ENCODE peak calls at places on chromosomes 16 and 17, in ten cellular contexts. One of them, this sample, is unnamed.
A peak's percentile ranks its signal among the peaks of the same experiment; 100 is the strongest.

GRCh38 chr17:63029520-63029919 is 63.5 kb downstream of the TANC2 start:
- DNase-seq in CD8-positive, alpha-beta T cell: no peak
- DNase-seq in epithelial cell of proximal tubule: peak; percentile 31
- DNase-seq in kidney: no peak
- DNase-seq in stomach: no peak
- DNase-seq in fibroblast of mammary gland: peak; percentile 30
- DNase-seq in astrocyte of the cerebellum: no peak
- DNase-seq in tibial nerve: no peak
- DNase-seq in bronchial epithelial cell: peak; percentile 62
- DNase-seq in psoas muscle: no peak
- DNase-seq in this sample: no peak

GRCh38 chr17:30351730-30352129 is 17.9 kb upstream of the TMIGD1 start:
- DNase-seq in CD8-positive, alpha-beta T cell: no peak
- DNase-seq in epithelial cell of proximal tubule: no peak
- DNase-seq in kidney: no peak
- DNase-seq in stomach: no peak
- DNase-seq in fibroblast of mammary gland: no peak
- DNase-seq in astrocyte of the cerebellum: no peak
- DNase-seq in tibial nerve: no peak
- DNase-seq in bronchial epithelial cell: no peak
- DNase-seq in psoas muscle: no peak
- DNase-seq in this sample: no peak

GRCh38 chr17:76824103-76824502 is 44.1 kb upstream of the MGAT5B start:
- DNase-seq in CD8-positive, alpha-beta T cell: no peak
- DNase-seq in epithelial cell of proximal tubule: no peak
- DNase-seq in kidney: no peak
- DNase-seq in stomach: no peak
- DNase-seq in fibroblast of mammary gland: no peak
- DNase-seq in astrocyte of the cerebellum: no peak
- DNase-seq in tibial nerve: no peak
- DNase-seq in bronchial epithelial cell: no peak
- DNase-seq in psoas muscle: no peak
- DNase-seq in this sample: no peak

GRCh38 chr17:36529121-36529520 is 5.5 kb downstream of the MYO19 start:
- DNase-seq in CD8-positive, alpha-beta T cell: no peak
- DNase-seq in epithelial cell of proximal tubule: no peak
- DNase-seq in kidney: no peak
- DNase-seq in stomach: no peak
- DNase-seq in fibroblast of mammary gland: peak; percentile 84
- DNase-seq in astrocyte of the cerebellum: no peak
- DNase-seq in tibial nerve: no peak
- DNase-seq in bronchial epithelial cell: peak; percentile 81
- DNase-seq in psoas muscle: no peak
- DNase-seq in this sample: no peak

GRCh38 chr16:88785106-88785924 is at the start of gene PIEZO1:
- DNase-seq in CD8-positive, alpha-beta T cell: peak; percentile 93
- DNase-seq in epithelial cell of proximal tubule: no peak
- DNase-seq in kidney: peak; percentile 92
- DNase-seq in stomach: peak; percentile 82
- DNase-seq in fibroblast of mammary gland: no peak
- DNase-seq in astrocyte of the cerebellum: no peak
- DNase-seq in tibial nerve: peak; percentile 63
- DNase-seq in bronchial epithelial cell: no peak
- DNase-seq in psoas muscle: peak; percentile 83
- DNase-seq in this sample: peak; percentile 99

GRCh38 chr17:44556114-44556853 is 1.0 kb upstream of the FZD2 start:
- DNase-seq in CD8-positive, alpha-beta T cell: peak; percentile 49
- DNase-seq in epithelial cell of proximal tubule: no peak
- DNase-seq in kidney: no peak
- DNase-seq in stomach: peak; percentile 29
- DNase-seq in fibroblast of mammary gland: peak; percentile 43
- DNase-seq in astrocyte of the cerebellum: no peak
- DNase-seq in tibial nerve: no peak
- DNase-seq in bronchial epithelial cell: peak; percentile 35
- DNase-seq in psoas muscle: no peak
- DNase-seq in this sample: peak; percentile 86

GRCh38 chr17:82257473-82257872 is 16.0 kb downstream of the CSNK1D start:
- DNase-seq in CD8-positive, alpha-beta T cell: peak; percentile 65
- DNase-seq in epithelial cell of proximal tubule: no peak
- DNase-seq in kidney: no peak
- DNase-seq in stomach: peak; percentile 79
- DNase-seq in fibroblast of mammary gland: peak; percentile 66
- DNase-seq in astrocyte of the cerebellum: no peak
- DNase-seq in tibial nerve: no peak
- DNase-seq in bronchial epithelial cell: peak; percentile 22
- DNase-seq in psoas muscle: peak; percentile 83
- DNase-seq in this sample: peak; percentile 87

GRCh38 chr17:16371742-16372141 is 9.1 kb upstream of the UBB start:
- DNase-seq in CD8-positive, alpha-beta T cell: no peak
- DNase-seq in epithelial cell of proximal tubule: no peak
- DNase-seq in kidney: no peak
- DNase-seq in stomach: no peak
- DNase-seq in fibroblast of mammary gland: peak; percentile 93
- DNase-seq in astrocyte of the cerebellum: no peak
- DNase-seq in tibial nerve: no peak
- DNase-seq in bronchial epithelial cell: peak; percentile 94
- DNase-seq in psoas muscle: no peak
- DNase-seq in this sample: no peak

GRCh38 chr17:63439682-63440081 is 6.4 kb downstream of the CYB561 start:
- DNase-seq in CD8-positive, alpha-beta T cell: no peak
- DNase-seq in epithelial cell of proximal tubule: no peak
- DNase-seq in kidney: no peak
- DNase-seq in stomach: no peak
- DNase-seq in fibroblast of mammary gland: peak; percentile 79
- DNase-seq in astrocyte of the cerebellum: peak; percentile 68
- DNase-seq in tibial nerve: no peak
- DNase-seq in bronchial epithelial cell: no peak
- DNase-seq in psoas muscle: no peak
- DNase-seq in this sample: peak; percentile 96

GRCh38 chr17:36673637-36674277 is 72.4 kb downstream of the MRM1 start:
- DNase-seq in CD8-positive, alpha-beta T cell: peak; percentile 52
- DNase-seq in epithelial cell of proximal tubule: no peak
- DNase-seq in kidney: no peak
- DNase-seq in stomach: no peak
- DNase-seq in fibroblast of mammary gland: no peak
- DNase-seq in astrocyte of the cerebellum: no peak
- DNase-seq in tibial nerve: no peak
- DNase-seq in bronchial epithelial cell: no peak
- DNase-seq in psoas muscle: no peak
- DNase-seq in this sample: no peak

GRCh38 chr16:20372696-20373095 is 20.2 kb upstream of the UMOD start:
- DNase-seq in CD8-positive, alpha-beta T cell: no peak
- DNase-seq in epithelial cell of proximal tubule: no peak
- DNase-seq in kidney: no peak
- DNase-seq in stomach: no peak
- DNase-seq in fibroblast of mammary gland: no peak
- DNase-seq in astrocyte of the cerebellum: no peak
- DNase-seq in tibial nerve: no peak
- DNase-seq in bronchial epithelial cell: peak; percentile 2
- DNase-seq in psoas muscle: no peak
- DNase-seq in this sample: no peak

GRCh38 chr17:78999056-78999768 is 10.4 kb downstream of the CANT1 start:
- DNase-seq in CD8-positive, alpha-beta T cell: no peak
- DNase-seq in epithelial cell of proximal tubule: no peak
- DNase-seq in kidney: peak; percentile 61
- DNase-seq in stomach: no peak
- DNase-seq in fibroblast of mammary gland: no peak
- DNase-seq in astrocyte of the cerebellum: no peak
- DNase-seq in tibial nerve: no peak
- DNase-seq in bronchial epithelial cell: no peak
- DNase-seq in psoas muscle: no peak
- DNase-seq in this sample: peak; percentile 83

GRCh38 chr17:11031787-11032186 is 193.9 kb upstream of the PIRT start:
- DNase-seq in CD8-positive, alpha-beta T cell: no peak
- DNase-seq in epithelial cell of proximal tubule: no peak
- DNase-seq in kidney: no peak
- DNase-seq in stomach: no peak
- DNase-seq in fibroblast of mammary gland: no peak
- DNase-seq in astrocyte of the cerebellum: no peak
- DNase-seq in tibial nerve: no peak
- DNase-seq in bronchial epithelial cell: no peak
- DNase-seq in psoas muscle: no peak
- DNase-seq in this sample: no peak

GRCh38 chr17:10739341-10739905 is 9.6 kb upstream of the TMEM220 start:
- DNase-seq in CD8-positive, alpha-beta T cell: peak; percentile 31
- DNase-seq in epithelial cell of proximal tubule: no peak
- DNase-seq in kidney: no peak
- DNase-seq in stomach: peak; percentile 28
- DNase-seq in fibroblast of mammary gland: no peak
- DNase-seq in astrocyte of the cerebellum: no peak
- DNase-seq in tibial nerve: no peak
- DNase-seq in bronchial epithelial cell: no peak
- DNase-seq in psoas muscle: no peak
- DNase-seq in this sample: no peak

GRCh38 chr17:57011482-57012015 is 33.6 kb downstream of the SCPEP1 start:
- DNase-seq in CD8-positive, alpha-beta T cell: no peak
- DNase-seq in epithelial cell of proximal tubule: no peak
- DNase-seq in kidney: no peak
- DNase-seq in stomach: no peak
- DNase-seq in fibroblast of mammary gland: no peak
- DNase-seq in astrocyte of the cerebellum: no peak
- DNase-seq in tibial nerve: no peak
- DNase-seq in bronchial epithelial cell: no peak
- DNase-seq in psoas muscle: no peak
- DNase-seq in this sample: no peak

GRCh38 chr17:57009737-57010445 is 32.0 kb downstream of the SCPEP1 start:
- DNase-seq in CD8-positive, alpha-beta T cell: peak; percentile 64
- DNase-seq in epithelial cell of proximal tubule: peak; percentile 12
- DNase-seq in kidney: no peak
- DNase-seq in stomach: peak; percentile 69
- DNase-seq in fibroblast of mammary gland: peak; percentile 56
- DNase-seq in astrocyte of the cerebellum: no peak
- DNase-seq in tibial nerve: no peak
- DNase-seq in bronchial epithelial cell: peak; percentile 63
- DNase-seq in psoas muscle: peak; percentile 61
- DNase-seq in this sample: peak; percentile 79

GRCh38 chr17:57008958-57009357 is 31.0 kb downstream of the SCPEP1 start:
- DNase-seq in CD8-positive, alpha-beta T cell: no peak
- DNase-seq in epithelial cell of proximal tubule: no peak
- DNase-seq in kidney: no peak
- DNase-seq in stomach: no peak
- DNase-seq in fibroblast of mammary gland: no peak
- DNase-seq in astrocyte of the cerebellum: no peak
- DNase-seq in tibial nerve: no peak
- DNase-seq in bronchial epithelial cell: no peak
- DNase-seq in psoas muscle: no peak
- DNase-seq in this sample: no peak

GRCh38 chr17:57006040-57006439 is 28.1 kb downstream of the SCPEP1 start:
- DNase-seq in CD8-positive, alpha-beta T cell: no peak
- DNase-seq in epithelial cell of proximal tubule: no peak
- DNase-seq in kidney: no peak
- DNase-seq in stomach: no peak
- DNase-seq in fibroblast of mammary gland: no peak
- DNase-seq in astrocyte of the cerebellum: no peak
- DNase-seq in tibial nerve: no peak
- DNase-seq in bronchial epithelial cell: no peak
- DNase-seq in psoas muscle: no peak
- DNase-seq in this sample: no peak

GRCh38 chr17:57010495-57010894 is 32.6 kb downstream of the SCPEP1 start:
- DNase-seq in CD8-positive, alpha-beta T cell: no peak
- DNase-seq in epithelial cell of proximal tubule: no peak
- DNase-seq in kidney: no peak
- DNase-seq in stomach: no peak
- DNase-seq in fibroblast of mammary gland: no peak
- DNase-seq in astrocyte of the cerebellum: no peak
- DNase-seq in tibial nerve: no peak
- DNase-seq in bronchial epithelial cell: no peak
- DNase-seq in psoas muscle: no peak
- DNase-seq in this sample: no peak
- H3K4me3 ChIP-seq in CD8-positive, alpha-beta T cell: no peak overlapping the region
- H3K4me3 ChIP-seq in epithelial cell of proximal tubule: no peak overlapping the region
- H3K4me3 ChIP-seq in kidney: no peak overlapping the region
- H3K4me3 ChIP-seq in stomach: no peak overlapping the region
- H3K4me3 ChIP-seq in fibroblast of mammary gland: no peak overlapping the region
- H3K4me3 ChIP-seq in astrocyte of the cerebellum: no peak overlapping the region
- H3K4me3 ChIP-seq in tibial nerve: no peak overlapping the region
- H3K4me3 ChIP-seq in bronchial epithelial cell: no peak overlapping the region
- H3K4me3 ChIP-seq in psoas muscle: no peak overlapping the region
- H3K4me3 ChIP-seq in this sample: no peak overlapping the region

GRCh38 chr17:7329360-7330098 is 394 bp upstream of the NEURL4 start:
- DNase-seq in CD8-positive, alpha-beta T cell: peak; percentile 96
- DNase-seq in epithelial cell of proximal tubule: peak; percentile 85
- DNase-seq in kidney: peak; percentile 99
- DNase-seq in stomach: peak; percentile 98
- DNase-seq in fibroblast of mammary gland: peak; percentile 98
- DNase-seq in astrocyte of the cerebellum: peak; percentile 97
- DNase-seq in tibial nerve: peak; percentile 96
- DNase-seq in bronchial epithelial cell: peak; percentile 94
- DNase-seq in psoas muscle: peak; percentile 99
- DNase-seq in this sample: peak; percentile 100
- TF ChIP-seq CTCF in CD8-positive, alpha-beta T cell: no peak
- TF ChIP-seq CTCF in epithelial cell of proximal tubule: peak; percentile 19
- TF ChIP-seq CTCF in kidney: no peak
- TF ChIP-seq CTCF in stomach: no peak
- TF ChIP-seq CTCF in fibroblast of mammary gland: no peak
- TF ChIP-seq CTCF in astrocyte of the cerebellum: no peak
- TF ChIP-seq CTCF in tibial nerve: peak; percentile 4
- TF ChIP-seq CTCF in bronchial epithelial cell: no peak
- TF ChIP-seq CTCF in psoas muscle: no peak
- TF ChIP-seq CTCF in this sample: no peak

DNA sequence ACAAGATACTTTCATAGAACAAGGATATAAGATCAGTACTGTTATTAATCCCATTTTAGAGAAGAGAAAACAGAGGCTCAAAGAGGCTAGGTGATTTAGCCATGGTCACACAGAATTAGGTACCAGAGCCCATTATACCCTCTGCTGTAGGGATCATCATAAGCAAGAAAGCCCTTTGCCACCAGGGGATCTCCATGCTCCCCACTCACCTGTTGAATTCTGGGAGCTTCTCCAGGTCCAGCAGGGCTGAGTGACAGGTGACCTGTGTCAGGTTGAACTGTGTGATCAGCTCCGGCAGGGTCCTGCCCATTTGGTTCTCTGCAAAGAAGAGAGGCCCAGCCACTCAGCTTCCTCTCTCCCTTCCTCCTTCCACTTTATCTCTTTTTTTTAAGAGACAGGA is 22.2 kb upstream of the GGA2 start:
- DNase-seq in CD8-positive, alpha-beta T cell: no peak
- DNase-seq in epithelial cell of proximal tubule: no peak
- DNase-seq in kidney: peak; percentile 4
- DNase-seq in stomach: no peak
- DNase-seq in fibroblast of mammary gland: no peak
- DNase-seq in astrocyte of the cerebellum: no peak
- DNase-seq in tibial nerve: no peak
- DNase-seq in bronchial epithelial cell: no peak
- DNase-seq in psoas muscle: no peak
- DNase-seq in this sample: no peak
- H3K4me3 ChIP-seq in CD8-positive, alpha-beta T cell: no peak overlapping the region
- H3K4me3 ChIP-seq in epithelial cell of proximal tubule: no peak overlapping the region
- H3K4me3 ChIP-seq in kidney: no peak overlapping the region
- H3K4me3 ChIP-seq in stomach: no peak overlapping the region
- H3K4me3 ChIP-seq in fibroblast of mammary gland: no peak overlapping the region
- H3K4me3 ChIP-seq in astrocyte of the cerebellum: no peak overlapping the region
- H3K4me3 ChIP-seq in tibial nerve: no peak overlapping the region
- H3K4me3 ChIP-seq in bronchial epithelial cell: no peak overlapping the region
- H3K4me3 ChIP-seq in psoas muscle: no peak overlapping the region
- H3K4me3 ChIP-seq in this sample: no peak overlapping the region

DNA sequence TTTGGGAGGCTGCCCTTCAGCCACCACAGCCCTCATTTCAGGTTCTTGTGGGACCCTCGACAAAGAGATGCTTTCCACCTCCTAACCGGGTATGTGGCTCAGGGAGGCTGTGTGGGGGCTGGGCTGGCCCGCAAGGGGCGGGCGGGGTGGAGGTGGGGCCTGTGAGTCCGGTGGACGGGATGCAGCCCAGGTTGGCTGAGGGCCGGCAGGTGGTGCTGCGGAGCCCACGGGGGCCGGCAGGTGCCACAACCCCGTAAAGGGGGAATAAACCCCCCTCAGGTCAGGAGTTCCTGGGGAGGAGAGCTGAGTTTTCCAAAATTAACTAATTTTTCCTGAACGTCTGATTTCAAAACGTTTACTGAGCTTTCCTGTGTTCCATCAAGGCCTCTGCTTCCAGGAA is 4.9 kb upstream of the CIAO3 start:
- DNase-seq in CD8-positive, alpha-beta T cell: no peak
- DNase-seq in epithelial cell of proximal tubule: no peak
- DNase-seq in kidney: no peak
- DNase-seq in stomach: peak; percentile 44
- DNase-seq in fibroblast of mammary gland: no peak
- DNase-seq in astrocyte of the cerebellum: no peak
- DNase-seq in tibial nerve: no peak
- DNase-seq in bronchial epithelial cell: no peak
- DNase-seq in psoas muscle: no peak
- DNase-seq in this sample: no peak
- TF ChIP-seq CTCF in CD8-positive, alpha-beta T cell: no peak
- TF ChIP-seq CTCF in epithelial cell of proximal tubule: peak; percentile 67
- TF ChIP-seq CTCF in kidney: peak; percentile 38
- TF ChIP-seq CTCF in stomach: no peak
- TF ChIP-seq CTCF in fibroblast of mammary gland: no peak
- TF ChIP-seq CTCF in astrocyte of the cerebellum: peak; percentile 20
- TF ChIP-seq CTCF in tibial nerve: no peak
- TF ChIP-seq CTCF in bronchial epithelial cell: peak; percentile 76
- TF ChIP-seq CTCF in psoas muscle: no peak
- TF ChIP-seq CTCF in this sample: no peak